ENCODE peak calls at places on chromosomes 7 and 10, in eight cellular contexts. R is T-cell, X is AG09319, V is NT2/D1, J is B cell, N is neural crest cell, D is astrocyte of the spinal cord, H is GM23338. T is an unnamed sample.

GRCh38 chr10:89458289-89458688 is 43.9 kb downstream of the IFIT5 start:
- DNase-seq in D (peak), X (no peak), N (no peak), R (no peak), V (no peak), H (no peak), J (no peak), T (no peak)

GRCh38 chr10:69382382-69383117 is 34.2 kb downstream of the TACR2 start:
- DNase-seq in R (no peak), H (no peak), J (no peak), X (no peak), D (peak), V (no peak), N (no peak), T (no peak)

GRCh38 chr10:1130226-1130625 is 74.0 kb downstream of the WDR37 start:
- DNase-seq in V (no peak), H (no peak), R (no peak), D (no peak), N (no peak), X (no peak), J (no peak), T (no peak)

GRCh38 chr10:29834990-29835569 is 200.3 kb upstream of the SVIL start:
- DNase-seq in D (peak), N (no peak), V (no peak), X (peak), H (no peak), R (no peak), J (no peak), T (no peak)

GRCh38 chr10:60883187-60883586 is 60.8 kb downstream of the RHOBTB1 start:
- DNase-seq in R (no peak), H (peak), X (no peak), J (no peak), D (peak), V (no peak), N (no peak), T (no peak)

GRCh38 chr10:122461367-122461728 is at the start of gene HTRA1:
- DNase-seq in N (peak), X (peak), D (peak), R (no peak), V (no peak), H (peak), J (no peak), T (no peak)

GRCh38 chr10:14327535-14327934 is 3.2 kb downstream of the FRMD4A start:
- DNase-seq in D (no peak), R (no peak), V (no peak), J (no peak), H (no peak), X (no peak), N (no peak), T (no peak)

GRCh38 chr10:123808873-123809272 is 82.7 kb downstream of the CPXM2 start:
- DNase-seq in X (peak), J (no peak), D (peak), N (no peak), V (no peak), R (no peak), H (no peak), T (no peak)

GRCh38 chr7:95478139-95479037 is 7.4 kb upstream of the ASB4 start:
- DNase-seq in D (peak), X (peak), R (no peak), N (peak), J (no peak), V (no peak), H (peak), T (no peak)

GRCh38 chr7:15687645-15688025 is 1.2 kb upstream of the MEOX2 start:
- DNase-seq in V (no peak), X (no peak), N (peak), H (peak), D (no peak), J (no peak), R (no peak), T (no peak)

GRCh38 chr7:100446040-100446439 is 9.7 kb upstream of the PPP1R35 start:
- DNase-seq in X (no peak), J (no peak), D (no peak), H (no peak), N (no peak), R (no peak), V (no peak), T (no peak)

GRCh38 chr7:2934211-2934731 is 90.2 kb upstream of the GNA12 start:
- DNase-seq in J (no peak), H (no peak), V (no peak), D (peak), R (no peak), N (no peak), X (no peak), T (no peak)

GRCh38 chr10:5484205-5484604 is 15.2 kb downstream of the CALML5 start:
- DNase-seq in X (no peak), D (no peak), V (no peak), H (no peak), N (no peak), J (no peak), R (no peak), T (no peak)

GRCh38 chr7:155785536-155785935 is 26.7 kb downstream of the SHH start:
- DNase-seq in V (no peak), J (no peak), X (no peak), H (no peak), R (no peak), D (peak), N (no peak), T (no peak)

GRCh38 chr10:132521466-132522102 is 16.0 kb upstream of the INPP5A start:
- DNase-seq in R (no peak), H (no peak), N (no peak), J (no peak), V (no peak), X (no peak), D (no peak), T (no peak)

GRCh38 chr7:117094457-117094856 is 141.2 kb downstream of the ST7 start:
- DNase-seq in N (no peak), J (no peak), R (no peak), H (no peak), X (no peak), V (no peak), D (no peak), T (peak)

GRCh38 chr7:47535033-47535703 is 46.7 kb downstream of the TNS3 start:
- DNase-seq in D (peak), V (no peak), H (no peak), J (no peak), X (no peak), R (no peak), N (no peak), T (no peak)

T was measured in CD4-positive, CD25-positive, alpha-beta regulatory T cell.